ENCODE peak calls at places on chromosomes 7 and 10, in eight cellular contexts. D, O, H, C, K, Z, J and N are unnamed samples.

GRCh38 chr7:12771378-12771877 is 84.0 kb downstream of the ARL4A start:
- DNase-seq in K (peak), C (peak), J (peak), O (peak), D (peak), H (no peak), Z (no peak), N (no peak)

GRCh38 chr7:19069842-19070241 is 47.6 kb downstream of the TWIST1 start:
- DNase-seq in O (no peak), H (peak), Z (no peak), D (no peak), J (no peak), K (no peak), C (peak), N (no peak)

GRCh38 chr10:37549054-37549453 is 308.4 kb downstream of the ZNF248 start:
- DNase-seq in H (no peak), J (no peak), C (no peak), Z (no peak), O (no peak), K (no peak), D (no peak), N (no peak)

GRCh38 chr7:76327610-76328009 is 25.1 kb downstream of the HSPB1 start:
- DNase-seq in H (no peak), C (no peak), K (peak), Z (no peak), D (no peak), O (no peak), J (no peak), N (no peak)

GRCh38 chr7:80114159-80114558 is 20.5 kb upstream of the GNAI1 start:
- DNase-seq in K (no peak), H (no peak), O (no peak), Z (no peak), D (no peak), C (no peak), J (no peak), N (no peak)

GRCh38 chr7:142795339-142795863 is 24.6 kb downstream of the PRSS2 start:
- DNase-seq in Z (no peak), O (no peak), C (no peak), J (no peak), H (no peak), D (no peak), K (no peak), N (no peak)

GRCh38 chr7:2099036-2099957 is 133.4 kb downstream of the MAD1L1 start:
- DNase-seq in H (no peak), K (no peak), C (no peak), J (no peak), D (no peak), O (peak), Z (no peak), N (no peak)

GRCh38 chr7:3013975-3014792 is 29.5 kb downstream of the CARD11 start:
- DNase-seq in K (no peak), H (no peak), C (no peak), J (no peak), O (no peak), Z (no peak), D (peak), N (peak)

GRCh38 chr10:24826022-24826421 is 102.3 kb upstream of the ARHGAP21 start:
- DNase-seq in O (peak), Z (no peak), H (peak), J (no peak), D (no peak), K (peak), C (no peak), N (no peak)

GRCh38 chr10:122132331-122132755 is 138.8 kb upstream of the BTBD16 start:
- DNase-seq in K (no peak), J (no peak), H (no peak), O (no peak), Z (no peak), D (no peak), C (no peak), N (no peak)

GRCh38 chr7:44111759-44112158 is 7.6 kb downstream of the AEBP1 start:
- DNase-seq in O (no peak), D (peak), Z (no peak), K (no peak), H (no peak), C (no peak), J (no peak), N (no peak)

GRCh38 chr7:135385209-135385608 is 124.7 kb downstream of the CNOT4 start:
- DNase-seq in J (no peak), C (no peak), D (no peak), K (no peak), Z (no peak), O (no peak), H (peak), N (no peak)

GRCh38 chr10:120630266-120630665 is 173.2 kb downstream of the PLPP4 start:
- DNase-seq in Z (no peak), O (no peak), J (no peak), C (no peak), H (no peak), K (no peak), D (no peak), N (no peak)

GRCh38 chr7:80312139-80312661 is 177.6 kb downstream of the GNAI1 start:
- DNase-seq in D (no peak), K (peak), C (no peak), H (peak), J (peak), Z (no peak), O (no peak), N (no peak)

GRCh38 chr10:73590881-73591577 is at the start of gene USP54:
- DNase-seq in H (peak), Z (peak), J (peak), D (no peak), K (peak), C (peak), O (no peak), N (no peak)

GRCh38 chr10:46525824-46526681 is 30.4 kb downstream of the GPRIN2 start:
- DNase-seq in D (no peak), H (no peak), C (no peak), Z (no peak), O (no peak), K (no peak), J (no peak), N (no peak)

GRCh38 chr10:95601116-95601719 is 40.0 kb upstream of the SORBS1 start:
- DNase-seq in J (peak), H (peak), C (peak), Z (peak), K (peak), O (peak), D (peak), N (peak)

GRCh38 chr7:157432541-157432956 is 95.7 kb downstream of the DNAJB6 start:
- DNase-seq in D (peak), O (no peak), Z (no peak), J (peak), K (peak), H (peak), C (peak), N (peak)

GRCh38 chr7:106421181-106421762 is 136.5 kb upstream of the NAMPT start:
- DNase-seq in H (peak), O (peak), Z (no peak), D (peak), K (peak), C (no peak), J (no peak), N (peak)

GRCh38 chr7:128030263-128030998 is 806 bp downstream of the LRRC4 start:
- DNase-seq in K (no peak), Z (no peak), D (no peak), O (no peak), C (peak), H (no peak), J (no peak), N (no peak)

GRCh38 chr10:119211176-119211575 is 3.8 kb downstream of the GRK5 start:
- DNase-seq in O (no peak), H (peak), Z (no peak), J (no peak), D (no peak), C (no peak), K (no peak), N (no peak)